ENCODE peak calls at places on chromosomes 4 and X, in four cellular contexts. M is neural progenitor cell, S is GM23338, L is hepatocyte. F is an unnamed sample.

GRCh38 chr4:94276204-94276603 is 66.4 kb downstream of the HPGDS start:
- DNase-seq in S (no peak), M (no peak), L (no peak), F (no peak)

GRCh38 chrX:7606253-7606652 is 236.7 kb upstream of the VCX start:
- DNase-seq in S (no peak), L (no peak), M (no peak), F (no peak)

GRCh38 chr4:169800541-169800940 is 42.8 kb upstream of the HPF1 start:
- DNase-seq in S (no peak), M (no peak), L (no peak), F (no peak)

GRCh38 chr4:26568446-26568994 is 15.4 kb upstream of the TBC1D19 start:
- DNase-seq in S (no peak), L (no peak), M (no peak), F (peak)

GRCh38 chr4:61572160-61572559 is 372.0 kb downstream of the ADGRL3 start:
- DNase-seq in M (no peak), L (no peak), S (no peak), F (peak)

GRCh38 chr4:113499696-113500095 is 261.8 kb downstream of the CAMK2D start:
- DNase-seq in S (no peak), L (peak), M (no peak), F (peak)

GRCh38 chr4:54941994-54942552 is 183.3 kb downstream of the KDR start:
- DNase-seq in L (no peak), M (peak), S (no peak), F (no peak)

GRCh38 chrX:154441564-154441963 is 2.4 kb upstream of the FAM50A start:
- DNase-seq in S (no peak), M (no peak), L (no peak), F (no peak)

GRCh38 chrX:130725519-130725918 is 177.5 kb downstream of the ENOX2 start:
- DNase-seq in S (no peak), M (no peak), L (no peak), F (peak)

GRCh38 chr4:2333916-2334644 is 72.2 kb upstream of the MXD4 start:
- DNase-seq in L (peak), S (no peak), M (no peak), F (no peak)

GRCh38 chrX:11427082-11428033 is 134.1 kb downstream of the AMELX start:
- DNase-seq in M (peak), L (peak), S (peak), F (peak)

GRCh38 chrX:51766546-51766945 is 23.3 kb downstream of the GSPT2 start:
- DNase-seq in M (no peak), S (no peak), L (no peak), F (no peak)
- TF ChIP-seq EZH2 in M (no peak), S (no peak), L (no peak), F (no peak)

GRCh38 chr4:174522183-174523002 is at the start of gene HPGD:
- DNase-seq in L (peak), M (peak), S (peak), F (no peak)
- TF ChIP-seq EZH2 in L (no peak), M (peak), S (no peak), F (peak)

GRCh38 chr4:80265571-80266266 is 745 bp upstream of the FGF5 start:
- DNase-seq in S (peak), M (peak), L (peak), F (peak)
- TF ChIP-seq EZH2 in S (peak), M (peak), L (no peak), F (no peak)

GRCh38 chr4:84502333-84502954 is 3.4 kb upstream of the NKX6-1 start:
- DNase-seq in M (no peak), L (no peak), S (no peak), F (no peak)
- TF ChIP-seq EZH2 in M (peak), L (peak), S (peak), F (no peak)

GRCh38 chr4:3485011-3485881 is 22.1 kb downstream of the DOK7 start:
- DNase-seq in M (no peak), L (no peak), S (no peak), F (no peak)
- TF ChIP-seq EZH2 in M (no peak), L (no peak), S (no peak), F (no peak)

GRCh38 chrX:103275947-103276567 is 493 bp downstream of the TCEAL5 start:
- DNase-seq in L (no peak), S (peak), M (no peak), F (no peak)

GRCh38 chrX:103274284-103274683 is 2.3 kb downstream of the TCEAL5 start:
- DNase-seq in M (no peak), L (no peak), S (no peak), F (no peak)

DNA sequence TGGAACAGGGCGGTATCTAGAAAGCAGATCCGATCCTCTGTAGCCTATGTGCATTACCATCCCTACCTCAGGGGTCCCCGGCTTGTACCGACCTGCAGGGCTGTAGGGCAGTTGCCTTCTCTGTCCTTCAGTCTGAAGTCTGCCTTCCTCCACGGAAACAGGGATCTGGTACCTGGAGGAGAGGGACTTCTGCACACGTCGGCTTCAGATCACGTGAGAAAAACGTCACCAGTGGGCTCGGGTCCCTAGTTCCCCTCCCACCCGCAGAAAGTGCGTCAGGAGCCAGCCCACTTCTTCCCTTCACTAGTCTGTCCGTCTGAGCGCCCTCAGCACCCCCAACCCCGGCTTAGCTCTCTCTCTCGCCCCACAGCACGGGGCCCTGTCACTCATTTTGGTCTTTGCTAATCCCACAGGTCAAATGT is at the start of gene TCEAL5:
- DNase-seq in M (no peak), L (no peak), S (peak), F (no peak)
- TF ChIP-seq EZH2 in M (no peak), L (no peak), S (no peak), F (peak)

GRCh38 chr4:25031077-25031606 is 396 bp upstream of the LGI2 start:
- DNase-seq in L (peak), M (peak), S (peak), F (peak)

GRCh38 chr4:25029479-25030282 is 1.1 kb downstream of the LGI2 start:
- DNase-seq in S (peak), M (no peak), L (no peak), F (no peak)

GRCh38 chr4:25032126-25032525 is 1.4 kb upstream of the LGI2 start:
- DNase-seq in L (no peak), S (no peak), M (no peak), F (no peak)

DNA sequence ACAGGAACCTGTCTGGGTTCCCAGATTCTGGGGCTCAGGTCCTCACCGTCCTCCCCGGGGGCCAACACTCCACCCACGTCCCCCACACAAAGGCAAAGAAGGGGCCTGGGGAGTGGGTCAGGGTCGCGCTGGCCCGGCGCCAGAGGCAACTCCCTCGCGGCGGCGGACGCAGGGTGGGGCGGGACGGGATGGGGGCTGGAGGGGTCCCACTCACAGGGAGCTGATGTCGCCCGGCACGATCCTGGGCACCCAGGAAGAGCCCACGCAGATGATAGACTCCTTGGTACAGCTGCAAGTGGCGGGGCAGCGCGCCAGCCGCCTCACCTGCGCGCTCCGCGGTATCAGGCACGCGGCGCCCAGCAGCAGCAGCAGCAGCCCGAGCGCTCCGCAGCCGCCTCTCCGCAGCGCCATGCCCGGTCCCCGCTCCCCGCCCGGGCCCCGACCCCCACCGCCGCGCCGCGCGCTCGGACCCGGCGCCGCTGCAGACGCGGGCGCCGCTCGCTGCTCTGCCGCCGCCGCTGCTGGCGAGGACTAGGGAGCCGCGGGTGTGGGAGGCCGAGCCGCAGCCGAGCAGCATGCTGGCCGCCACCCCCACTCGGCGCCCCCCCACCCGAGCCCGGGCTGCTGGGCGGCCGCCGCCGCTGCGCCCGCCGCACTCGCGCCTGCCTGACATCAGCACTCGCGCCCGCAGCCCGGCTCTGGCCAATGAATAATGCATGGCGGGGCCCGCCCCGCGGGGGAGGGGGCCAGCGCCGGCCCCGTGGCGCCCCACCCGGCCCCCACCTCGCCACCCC is at the start of gene LGI2:
- DNase-seq in L (peak), S (peak), M (peak), F (no peak)
- TF ChIP-seq EZH2 in L (no peak), S (no peak), M (no peak), F (no peak)

DNA sequence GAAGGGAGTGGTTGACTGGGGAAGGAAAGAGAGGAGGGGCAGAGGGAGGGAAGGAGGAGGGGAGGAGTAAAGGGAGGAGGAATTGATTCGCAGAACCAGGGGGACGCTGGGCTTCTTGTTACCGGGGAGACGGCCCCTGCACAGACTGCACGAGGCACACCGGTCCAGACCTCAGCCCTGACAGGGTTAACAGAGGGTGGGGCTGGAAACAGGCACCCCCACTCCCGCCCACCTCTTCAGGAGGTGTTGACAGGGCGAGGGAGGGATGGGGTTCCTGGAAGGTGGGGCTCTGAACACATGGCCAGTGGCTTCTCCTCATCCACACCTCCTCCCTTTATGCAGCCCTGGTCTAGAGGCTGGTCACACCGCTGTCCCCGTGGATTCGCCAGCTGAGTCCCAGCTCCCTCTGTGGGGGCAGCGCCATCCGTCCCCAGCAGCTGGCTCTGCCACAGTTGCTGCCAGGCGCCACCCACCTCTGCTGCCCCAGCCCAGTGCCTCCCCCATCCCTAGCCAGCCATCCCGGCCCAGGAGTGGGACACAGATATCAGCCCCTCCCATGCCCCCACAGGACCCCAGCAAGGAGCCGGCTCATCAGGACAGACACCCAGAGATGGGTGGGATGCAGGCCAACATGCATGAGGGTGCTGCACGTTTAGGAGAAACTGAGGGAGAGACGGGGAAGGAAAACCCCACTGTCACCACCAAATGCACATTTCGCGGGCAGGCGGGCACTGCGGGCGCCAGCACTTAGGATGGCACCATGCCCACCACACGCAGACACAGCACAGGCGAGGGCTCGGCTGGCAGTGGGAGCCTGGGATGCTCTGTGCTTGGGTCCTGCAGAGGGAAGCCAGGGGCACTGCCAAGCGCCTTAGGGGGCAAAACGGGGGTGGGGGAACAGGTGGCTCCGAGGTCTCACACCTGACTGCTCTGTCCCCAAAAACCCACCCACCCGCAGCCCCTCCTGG is 87.6 kb downstream of the ABLIM2 start:
- DNase-seq in S (no peak), L (no peak), M (peak), F (no peak)
- TF ChIP-seq EZH2 in S (no peak), L (no peak), M (no peak), F (no peak)

GRCh38 chr4:110628321-110629213 is 5.7 kb upstream of the PITX2 start:
- DNase-seq in S (peak), M (peak), L (no peak), F (no peak)

GRCh38 chr4:110629214-110629754 is 6.4 kb upstream of the PITX2 start:
- DNase-seq in M (peak), S (peak), L (no peak), F (no peak)

GRCh38 chr4:110631582-110632505 is 9.0 kb upstream of the PITX2 start:
- DNase-seq in S (peak), L (peak), M (peak), F (peak)

GRCh38 chr4:110630621-110631402 is 7.9 kb upstream of the PITX2 start:
- DNase-seq in M (peak), S (peak), L (no peak), F (no peak)

DNA sequence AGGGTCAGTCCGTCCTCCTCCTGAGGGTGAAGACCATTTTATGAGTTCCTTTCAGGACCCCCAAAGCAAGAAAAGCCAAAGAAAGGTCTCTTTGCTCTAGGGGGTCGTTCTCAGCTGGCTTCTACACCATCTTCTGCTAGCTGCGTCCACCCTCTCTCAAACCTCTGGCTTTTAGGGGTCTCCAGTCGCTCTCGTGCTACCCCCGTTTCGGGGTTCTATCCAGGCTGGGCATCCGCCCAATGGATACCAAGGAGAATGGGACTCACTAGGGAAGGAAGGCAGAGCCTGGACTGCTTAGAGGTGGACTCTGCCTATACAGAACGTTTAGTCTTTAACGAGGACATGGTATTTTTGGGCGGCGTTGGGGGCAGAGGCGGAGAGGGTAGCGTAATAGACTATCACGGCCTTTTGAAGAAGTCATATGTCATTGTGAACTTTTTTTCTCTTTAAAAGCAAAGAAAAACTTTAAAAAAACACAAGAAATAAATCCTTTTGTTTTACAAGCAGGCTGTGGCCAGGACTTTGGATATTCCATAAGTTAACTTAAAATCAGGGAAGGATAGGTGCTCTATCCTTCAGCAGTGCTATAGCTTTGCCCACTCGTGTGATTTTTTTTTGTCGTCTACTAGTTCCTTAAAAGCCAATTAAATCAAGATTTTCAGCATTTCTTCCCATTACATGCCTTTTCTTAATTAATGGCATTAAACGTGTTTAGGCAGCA is 7.1 kb upstream of the PITX2 start:
- DNase-seq in L (no peak), M (no peak), S (peak), F (no peak)
- TF ChIP-seq EZH2 in L (no peak), M (peak), S (no peak), F (peak)

DNA sequence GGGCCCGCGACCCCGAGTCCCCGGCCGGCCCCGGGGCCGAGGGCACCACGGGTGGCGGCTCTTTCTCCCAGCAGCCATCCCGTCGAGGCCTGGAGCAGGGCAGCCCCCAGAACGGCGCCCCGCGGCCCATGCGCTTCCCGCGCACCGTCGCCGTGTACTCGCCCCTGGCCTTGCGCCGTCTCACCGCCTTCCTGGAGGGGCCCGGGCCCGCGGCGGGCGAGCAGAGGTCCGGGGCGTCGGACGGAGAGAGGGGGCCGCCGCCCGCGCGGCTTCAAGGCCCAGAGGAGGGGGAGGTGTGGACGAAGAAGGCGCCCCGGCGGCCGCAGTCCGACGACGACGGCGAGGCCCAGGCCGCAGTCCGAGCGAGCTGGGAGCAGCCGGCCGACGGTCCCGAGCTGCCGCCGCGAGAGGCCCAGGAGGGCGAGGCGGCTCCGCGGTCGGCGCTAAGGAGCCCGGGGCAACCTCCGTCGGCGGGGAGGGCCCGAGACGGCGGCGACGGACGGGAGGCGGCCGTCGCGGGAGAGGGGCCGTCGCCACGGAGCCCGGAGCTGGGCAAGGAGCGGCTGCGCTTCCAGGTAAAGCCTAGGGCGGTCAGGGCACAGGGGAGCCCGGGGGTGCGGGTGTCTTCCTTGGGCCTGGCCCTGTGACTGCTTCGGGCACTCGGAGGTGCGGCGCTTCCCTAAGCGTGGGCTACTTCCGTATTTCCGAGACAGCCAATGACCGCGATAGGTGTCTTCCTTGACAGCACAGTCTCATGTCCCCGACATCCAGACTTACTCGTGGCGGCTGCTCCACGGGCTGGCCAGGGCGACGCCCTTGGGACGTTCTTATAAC is 845 bp downstream of the ZAR1 start:
- DNase-seq in L (peak), M (peak), S (peak), F (no peak)
- TF ChIP-seq EZH2 in L (peak), M (peak), S (no peak), F (peak)

F was measured in fibroblast of lung.